ENCODE peak calls at places on chromosome 17, in ten cellular contexts. E, Q, L, N, Z, P, M, X, D and U are unnamed samples.

GRCh38 chr17:35021520-35022380 is 41.4 kb downstream of the LIG3 start:
- DNase-seq in E (no peak), Q (no peak), L (no peak), N (no peak), Z (no peak), P (no peak), M (no peak), X (no peak), D (no peak), U (no peak)

GRCh38 chr17:75077490-75078096 is 10.2 kb upstream of the SLC16A5 start:
- DNase-seq in E (no peak), Q (peak; percentile 76), L (peak; percentile 58), N (no peak), Z (peak; percentile 36), P (peak; percentile 66), M (peak; percentile 66), X (peak; percentile 67), D (peak; percentile 48), U (peak; percentile 38)

GRCh38 chr17:229130-229944 is 47.9 kb upstream of the DOC2B start:
- DNase-seq in E (no peak), Q (no peak), L (no peak), N (no peak), Z (no peak), P (no peak), M (no peak), X (no peak), D (no peak), U (no peak)

GRCh38 chr17:40820228-40820838 is 2.1 kb downstream of the KRT10 start:
- DNase-seq in E (no peak), Q (no peak), L (no peak), N (no peak), Z (no peak), P (no peak), M (no peak), X (no peak), D (no peak), U (no peak)

GRCh38 chr17:64009571-64010402 is 10.6 kb downstream of the ICAM2 start:
- DNase-seq in E (no peak), Q (no peak), L (no peak), N (no peak), Z (no peak), P (no peak), M (peak; percentile 0), X (no peak), D (no peak), U (no peak)

GRCh38 chr17:59620518-59621259 is 994 bp downstream of the CLTC start:
- DNase-seq in E (peak; percentile 63), Q (no peak), L (peak; percentile 56), N (peak; percentile 60), Z (peak; percentile 39), P (peak; percentile 69), M (peak; percentile 70), X (peak; percentile 30), D (no peak), U (peak; percentile 23)

GRCh38 chr17:58232707-58233156 is 5.7 kb upstream of the LPO start:
- DNase-seq in E (no peak), Q (peak; percentile 43), L (no peak), N (peak; percentile 44), Z (no peak), P (no peak), M (peak; percentile 58), X (no peak), D (no peak), U (peak; percentile 68)

GRCh38 chr17:5892897-5893656 is 177.1 kb upstream of the WSCD1 start:
- DNase-seq in E (no peak), Q (no peak), L (no peak), N (no peak), Z (no peak), P (no peak), M (no peak), X (no peak), D (no peak), U (no peak)

GRCh38 chr17:69198238-69198637 is 30.4 kb downstream of the ABCA10 start:
- DNase-seq in E (no peak), Q (no peak), L (no peak), N (no peak), Z (no peak), P (no peak), M (no peak), X (no peak), D (no peak), U (no peak)

GRCh38 chr17:8366231-8366630 is 10.3 kb downstream of the KRABD2 start:
- DNase-seq in E (no peak), Q (no peak), L (no peak), N (no peak), Z (no peak), P (no peak), M (no peak), X (no peak), D (no peak), U (peak; percentile 78)

GRCh38 chr17:60457148-60457547 is 34.9 kb downstream of the CHCT1 start:
- DNase-seq in E (no peak), Q (no peak), L (no peak), N (no peak), Z (no peak), P (no peak), M (no peak), X (no peak), D (no peak), U (no peak)

GRCh38 chr17:32995416-32995815 is 3.8 kb downstream of the SPACA3 start:
- DNase-seq in E (no peak), Q (no peak), L (no peak), N (no peak), Z (no peak), P (no peak), M (no peak), X (no peak), D (no peak), U (no peak)

GRCh38 chr17:33560871-33561270 is 267.8 kb upstream of the ASIC2 start:
- DNase-seq in E (no peak), Q (no peak), L (no peak), N (no peak), Z (no peak), P (no peak), M (no peak), X (no peak), D (no peak), U (no peak)

GRCh38 chr17:42929497-42929844 is 28.9 kb downstream of the G6PC1 start:
- DNase-seq in E (no peak), Q (no peak), L (no peak), N (no peak), Z (no peak), P (no peak), M (no peak), X (no peak), D (no peak), U (no peak)

GRCh38 chr17:42049834-42050359 is 504 bp downstream of the C17orf113 start:
- DNase-seq in E (peak; percentile 64), Q (no peak), L (no peak), N (no peak), Z (no peak), P (no peak), M (no peak), X (no peak), D (no peak), U (no peak)